ENCODE peak calls at places on chromosomes 12 and 14, in eight cellular contexts. Q, V, J, T, H, X, F and I are unnamed samples. For H3K36me3, the result is how much of the 10 kb centered on the place peaks cover.

GRCh38 chr12:151579-151978 is 62.4 kb downstream of the SLC6A12 start:
- DNase-seq in Q (no peak), V (no peak), J (no peak), T (no peak), H (no peak), X (no peak), F (no peak), I (no peak)

GRCh38 chr12:91902860-91903683 is 242.6 kb downstream of the BTG1 start:
- DNase-seq in Q (no peak), V (no peak), J (peak), T (no peak), H (no peak), X (no peak), F (no peak), I (no peak)

GRCh38 chr14:36130186-36130585 is 46.3 kb downstream of the PTCSC3 start:
- DNase-seq in Q (no peak), V (no peak), J (no peak), T (no peak), H (no peak), X (no peak), F (no peak), I (no peak)

GRCh38 chr12:56230449-56231183 is 765 bp downstream of the SLC39A5 start:
- DNase-seq in Q (no peak), V (no peak), J (no peak), T (no peak), H (peak), X (peak), F (no peak), I (no peak)

GRCh38 chr14:85131523-85131922 is 398.4 kb upstream of the FLRT2 start:
- DNase-seq in Q (no peak), V (no peak), J (no peak), T (no peak), H (no peak), X (peak), F (no peak), I (no peak)

GRCh38 chr12:131619736-131620506 is 91.0 kb upstream of the SFSWAP start:
- DNase-seq in Q (no peak), V (no peak), J (no peak), T (no peak), H (no peak), X (no peak), F (no peak), I (no peak)

GRCh38 chr14:56147980-56148901 is 30.0 kb downstream of the PELI2 start:
- DNase-seq in Q (no peak), V (no peak), J (no peak), T (no peak), H (no peak), X (peak), F (no peak), I (no peak)

GRCh38 chr12:48388938-48389337 is 38.2 kb upstream of the ZNF641 start:
- DNase-seq in Q (peak), V (no peak), J (no peak), T (no peak), H (no peak), X (no peak), F (no peak), I (no peak)

GRCh38 chr12:47904647-47905312 is at the start of gene VDR:
- DNase-seq in Q (peak), V (peak), J (peak), T (peak), H (peak), X (peak), F (peak), I (peak)

GRCh38 chr14:92515510-92516343 is 2.1 kb downstream of the RIN3 start:
- DNase-seq in Q (no peak), V (no peak), J (no peak), T (no peak), H (no peak), X (no peak), F (no peak), I (no peak)

GRCh38 chr14:92517761-92518160 is 4.2 kb downstream of the RIN3 start:
- DNase-seq in Q (no peak), V (no peak), J (no peak), T (no peak), H (no peak), X (no peak), F (no peak), I (no peak)

GRCh38 chr14:92516344-92516965 is 2.9 kb downstream of the RIN3 start:
- DNase-seq in Q (no peak), V (no peak), J (no peak), T (no peak), H (no peak), X (no peak), F (no peak), I (no peak)

GRCh38 chr14:92514844-92515509 is 1.4 kb downstream of the RIN3 start:
- DNase-seq in Q (peak), V (no peak), J (no peak), T (no peak), H (no peak), X (no peak), F (no peak), I (no peak)

GRCh38 chr14:92516966-92517350 is 3.4 kb downstream of the RIN3 start:
- DNase-seq in Q (no peak), V (no peak), J (no peak), T (no peak), H (no peak), X (no peak), F (no peak), I (no peak)
- H3K4me3 ChIP-seq in Q (no peak), V (no peak), J (no peak), T (no peak), H (no peak), X (no peak), F (no peak), I (no peak)

DNA sequence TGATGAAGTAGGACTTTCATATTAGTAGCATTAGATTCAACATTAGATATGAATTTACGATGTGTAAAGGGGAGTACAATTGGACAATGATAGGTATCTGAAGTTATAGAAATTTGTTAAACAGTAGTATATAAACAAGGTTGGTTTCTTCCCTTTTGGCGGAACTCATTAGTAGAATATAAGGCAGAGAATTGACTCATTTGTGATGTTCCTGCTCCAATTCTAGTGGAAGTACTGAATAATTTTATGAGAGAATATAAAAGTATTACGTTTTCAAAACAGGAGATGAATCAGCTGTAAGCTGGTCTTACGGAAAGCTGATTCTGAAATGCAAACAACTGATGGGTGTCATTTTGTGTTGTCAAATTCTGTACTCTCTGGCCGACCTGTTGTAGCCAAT is 13.4 kb downstream of the ZC3H14 start:
- DNase-seq in Q (no peak), V (no peak), J (no peak), T (no peak), H (no peak), X (no peak), F (no peak), I (no peak)
- H3K36me3 ChIP-seq in Q (half or more), V (half or more), J (half or more), T (half or more), H (under half), X (half or more), F (under half), I (under half)

GRCh38 chr12:108563804-108564151 is 1.4 kb downstream of the ISCU start:
- DNase-seq in Q (no peak), V (no peak), J (no peak), T (no peak), H (no peak), X (no peak), F (no peak), I (no peak)
- TF ChIP-seq CTCF in Q (no peak), V (no peak), J (no peak), T (no peak), H (no peak), X (peak), F (no peak), I (no peak)

GRCh38 chr14:34463598-34463961 is 1.5 kb upstream of the SPTSSA start:
- DNase-seq in Q (no peak), V (no peak), J (no peak), T (no peak), H (no peak), X (no peak), F (no peak), I (no peak)

GRCh38 chr14:34461334-34462131 is 507 bp downstream of the SPTSSA start:
- DNase-seq in Q (peak), V (peak), J (peak), T (peak), H (peak), X (peak), F (peak), I (no peak)

GRCh38 chr14:34460295-34460694 is 1.7 kb downstream of the SPTSSA start:
- DNase-seq in Q (no peak), V (no peak), J (no peak), T (no peak), H (no peak), X (no peak), F (no peak), I (no peak)

GRCh38 chr14:34462132-34462893 is at the start of gene SPTSSA:
- DNase-seq in Q (peak), V (peak), J (peak), T (peak), H (peak), X (peak), F (peak), I (peak)

DNA sequence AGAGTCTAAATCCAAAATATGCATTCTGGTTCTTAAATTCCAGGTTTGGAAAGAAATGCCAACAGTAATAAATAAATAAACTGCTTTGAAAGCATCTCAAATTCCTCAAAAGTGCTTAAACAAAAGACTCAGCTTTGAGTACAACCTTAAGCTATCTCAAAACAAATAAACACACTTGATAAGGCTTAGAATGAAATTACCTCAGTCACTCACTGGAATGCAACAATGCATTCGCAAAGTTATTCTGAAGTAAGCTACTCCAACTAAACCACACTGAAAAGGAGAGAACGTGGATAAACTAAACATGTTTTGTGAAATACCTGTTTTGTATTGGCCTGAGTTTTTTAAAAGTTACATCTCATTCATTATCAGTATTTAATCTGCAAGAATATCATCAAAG is 1.2 kb downstream of the SPTSSA start:
- DNase-seq in Q (peak), V (no peak), J (no peak), T (no peak), H (no peak), X (no peak), F (no peak), I (no peak)
- H3K4me3 ChIP-seq in Q (peak), V (peak), J (peak), T (peak), H (peak), X (peak), F (no peak), I (peak)

GRCh38 chr14:49654511-49654910 is 19.5 kb upstream of the DNAAF2 start:
- DNase-seq in Q (no peak), V (no peak), J (no peak), T (no peak), H (no peak), X (no peak), F (no peak), I (no peak)
- H3K36me3 ChIP-seq in Q (under half), V (under half), J (under half), T (under half), H (under half), X (under half), F (under half), I (under half)

GRCh38 chr14:93970589-93970966 is 5.8 kb downstream of the ASB2 start:
- DNase-seq in Q (no peak), V (no peak), J (peak), T (no peak), H (no peak), X (peak), F (no peak), I (no peak)
- TF ChIP-seq CTCF in Q (peak), V (no peak), J (peak), T (peak), H (no peak), X (peak), F (peak), I (peak)

DNA sequence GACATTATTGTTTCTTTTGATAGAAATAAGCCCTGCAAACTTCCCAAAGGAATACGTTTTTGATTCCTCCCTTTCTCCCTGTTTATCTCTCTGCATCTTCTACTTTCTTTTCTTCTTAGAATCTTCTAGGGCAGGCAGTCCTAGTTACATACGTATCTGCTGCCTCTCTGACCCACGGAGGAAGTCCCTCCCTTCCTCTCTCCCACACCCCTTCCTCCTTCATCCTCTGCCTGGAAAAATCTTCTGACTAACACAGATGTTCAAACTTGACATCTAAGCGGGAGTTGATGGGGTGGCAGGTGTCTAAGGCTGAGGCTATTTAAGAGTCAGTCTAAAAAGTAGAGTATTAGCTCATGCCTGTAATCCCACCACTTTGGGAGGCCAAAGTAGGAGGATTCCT is 88.6 kb downstream of the MAP1LC3B2 start:
- DNase-seq in Q (no peak), V (no peak), J (no peak), T (no peak), H (no peak), X (no peak), F (no peak), I (no peak)
- H3K4me3 ChIP-seq in Q (no peak), V (no peak), J (no peak), T (no peak), H (no peak), X (no peak), F (no peak), I (no peak)

GRCh38 chr14:103662591-103662990 is 33.6 kb downstream of the KLC1 start:
- DNase-seq in Q (no peak), V (no peak), J (no peak), T (no peak), H (no peak), X (no peak), F (no peak), I (no peak)

GRCh38 chr14:103659631-103660030 is 30.6 kb downstream of the KLC1 start:
- DNase-seq in Q (no peak), V (no peak), J (no peak), T (no peak), H (no peak), X (no peak), F (no peak), I (no peak)

GRCh38 chr14:103657466-103657865 is 28.5 kb downstream of the KLC1 start:
- DNase-seq in Q (peak), V (no peak), J (no peak), T (peak), H (no peak), X (no peak), F (no peak), I (no peak)

GRCh38 chr14:103663506-103663905 is 34.5 kb downstream of the KLC1 start:
- DNase-seq in Q (no peak), V (no peak), J (no peak), T (no peak), H (no peak), X (no peak), F (no peak), I (no peak)

GRCh38 chr14:103662029-103662428 is 33.0 kb downstream of the KLC1 start:
- DNase-seq in Q (no peak), V (no peak), J (no peak), T (no peak), H (no peak), X (no peak), F (no peak), I (no peak)
- H3K36me3 ChIP-seq in Q (under half), V (half or more), J (under half), T (half or more), H (under half), X (under half), F (under half), I (under half)

GRCh38 chr12:75437564-75437963 is 43.0 kb upstream of the GLIPR1 start:
- DNase-seq in Q (peak), V (no peak), J (peak), T (no peak), H (no peak), X (no peak), F (no peak), I (no peak)
- TF ChIP-seq CTCF in Q (peak), V (no peak), J (peak), T (no peak), H (no peak), X (no peak), F (peak), I (peak)